ENCODE peak calls at places on chromosomes 1 and 21, in six cellular contexts. C, B, Q, U, E and D are unnamed samples.
A peak's percentile ranks its signal among the peaks of the same experiment; 100 is the strongest.

GRCh38 chr1:5526385-5526750 is 465.9 kb downstream of the NPHP4 start:
- DNase-seq in C (no peak), B (no peak), Q (no peak), U (no peak), E (no peak), D (no peak)

GRCh38 chr1:228401782-228402637 is 4.6 kb downstream of the TRIM11 start:
- DNase-seq in C (no peak), B (no peak), Q (no peak), U (no peak), E (no peak), D (no peak)

GRCh38 chr1:20654104-20654690 is 7.0 kb downstream of the DDOST start:
- DNase-seq in C (no peak), B (no peak), Q (no peak), U (no peak), E (peak; percentile 51), D (no peak)

GRCh38 chr1:200252526-200252925 is 157.3 kb downstream of the ZNF281 start:
- DNase-seq in C (no peak), B (no peak), Q (no peak), U (no peak), E (no peak), D (no peak)

GRCh38 chr21:31140025-31140424 is 101.7 kb upstream of the KRTAP19-8 start:
- DNase-seq in C (no peak), B (no peak), Q (no peak), U (no peak), E (no peak), D (no peak)

GRCh38 chr1:223084466-223084865 is 58.6 kb downstream of the TLR5 start:
- DNase-seq in C (no peak), B (no peak), Q (no peak), U (no peak), E (no peak), D (no peak)

GRCh38 chr1:155171836-155172731 is 1.0 kb downstream of the KRTCAP2 start:
- DNase-seq in C (no peak), B (no peak), Q (no peak), U (no peak), E (no peak), D (no peak)

GRCh38 chr1:22507582-22507981 is 55.7 kb upstream of the EPHA8 start:
- DNase-seq in C (no peak), B (no peak), Q (no peak), U (no peak), E (no peak), D (no peak)

GRCh38 chr1:231929311-231929710 is 302.7 kb downstream of the DISC1 start:
- DNase-seq in C (peak; percentile 66), B (no peak), Q (no peak), U (no peak), E (no peak), D (no peak)

GRCh38 chr1:184563308-184563707 is 176.5 kb downstream of the C1orf21 start:
- DNase-seq in C (peak; percentile 36), B (no peak), Q (no peak), U (no peak), E (no peak), D (no peak)

GRCh38 chr21:44569861-44570517 is 3.5 kb upstream of the KRTAP10-4 start:
- DNase-seq in C (no peak), B (no peak), Q (no peak), U (no peak), E (no peak), D (no peak)

GRCh38 chr1:61741682-61742619 is at the start of gene PATJ:
- DNase-seq in C (peak; percentile 53), B (peak; percentile 24), Q (peak; percentile 66), U (no peak), E (peak; percentile 74), D (peak; percentile 64)

GRCh38 chr1:234866007-234866866 is 256.3 kb upstream of the IRF2BP2 start:
- DNase-seq in C (peak; percentile 90), B (no peak), Q (no peak), U (no peak), E (peak; percentile 51), D (no peak)

GRCh38 chr1:173255214-173255813 is 48.2 kb upstream of the TNFSF4 start:
- DNase-seq in C (peak; percentile 35), B (no peak), Q (no peak), U (no peak), E (no peak), D (no peak)

GRCh38 chr1:182603646-182604127 is 502 bp downstream of the RGS16 start:
- DNase-seq in C (no peak), B (no peak), Q (no peak), U (no peak), E (no peak), D (no peak)

GRCh38 chr21:15028186-15028585 is 36.6 kb downstream of the NRIP1 start:
- DNase-seq in C (peak; percentile 49), B (no peak), Q (no peak), U (peak; percentile 91), E (no peak), D (no peak)

GRCh38 chr1:26949266-26949925 is 10.9 kb downstream of the KDF1 start:
- DNase-seq in C (no peak), B (no peak), Q (no peak), U (no peak), E (no peak), D (no peak)

GRCh38 chr1:156816561-156817328 is at the start of gene SH2D2A:
- DNase-seq in C (no peak), B (peak; percentile 89), Q (peak; percentile 88), U (peak; percentile 64), E (peak; percentile 64), D (peak; percentile 48)

GRCh38 chr1:8908388-8909151 is 30.1 kb upstream of the ENO1 start:
- DNase-seq in C (no peak), B (no peak), Q (no peak), U (no peak), E (no peak), D (no peak)

GRCh38 chr21:41977034-41977950 is 23.5 kb upstream of the C2CD2 start:
- DNase-seq in C (no peak), B (no peak), Q (no peak), U (no peak), E (no peak), D (no peak)